ENCODE peak calls at places on chromosomes 5 and 9, in ten cellular contexts. One of them, this sample, is unnamed.

GRCh38 chr9:137762414-137763061 is 115.0 kb upstream of the CACNA1B start:
- DNase-seq in anterior cingulate cortex: no peak
- DNase-seq in activated T-helper 1 cell treated with Interleukin-2 at 50 U/mL for 16 hours: no peak
- DNase-seq in stimulated activated CD8-positive, alpha-beta memory T cell treated with anti-CD3 and anti-CD28 coated beads, Interleukin-15, amount 100 ng/mL, for 24 hours: no peak
- DNase-seq in activated T-cell treated with anti-CD3 and anti-CD28 coated beads for 1 hour: no peak
- DNase-seq in hypothalamus: no peak
- DNase-seq in stimulated activated CD4-positive, alpha-beta T cell treated with anti-CD3 and anti-CD28 coated beads, Interleukin-2, amount 100 ng/mL, for 24 hours: no peak
- DNase-seq in choroid plexus epithelial cell: no peak
- DNase-seq in GM23338: no peak
- DNase-seq in endothelial cell: no peak
- DNase-seq in this sample: no peak

GRCh38 chr9:1978941-1979340 is 36.2 kb upstream of the SMARCA2 start:
- DNase-seq in anterior cingulate cortex: no peak
- DNase-seq in activated T-helper 1 cell treated with Interleukin-2 at 50 U/mL for 16 hours: no peak
- DNase-seq in stimulated activated CD8-positive, alpha-beta memory T cell treated with anti-CD3 and anti-CD28 coated beads, Interleukin-15, amount 100 ng/mL, for 24 hours: no peak
- DNase-seq in activated T-cell treated with anti-CD3 and anti-CD28 coated beads for 1 hour: no peak
- DNase-seq in hypothalamus: no peak
- DNase-seq in stimulated activated CD4-positive, alpha-beta T cell treated with anti-CD3 and anti-CD28 coated beads, Interleukin-2, amount 100 ng/mL, for 24 hours: no peak
- DNase-seq in choroid plexus epithelial cell: peak; percentile 2
- DNase-seq in GM23338: no peak
- DNase-seq in endothelial cell: no peak
- DNase-seq in this sample: peak; percentile 72

GRCh38 chr9:107683566-107683965 is 194.0 kb upstream of the KLF4 start:
- DNase-seq in anterior cingulate cortex: no peak
- DNase-seq in activated T-helper 1 cell treated with Interleukin-2 at 50 U/mL for 16 hours: no peak
- DNase-seq in stimulated activated CD8-positive, alpha-beta memory T cell treated with anti-CD3 and anti-CD28 coated beads, Interleukin-15, amount 100 ng/mL, for 24 hours: no peak
- DNase-seq in activated T-cell treated with anti-CD3 and anti-CD28 coated beads for 1 hour: no peak
- DNase-seq in hypothalamus: no peak
- DNase-seq in stimulated activated CD4-positive, alpha-beta T cell treated with anti-CD3 and anti-CD28 coated beads, Interleukin-2, amount 100 ng/mL, for 24 hours: no peak
- DNase-seq in choroid plexus epithelial cell: no peak
- DNase-seq in GM23338: no peak
- DNase-seq in endothelial cell: peak; percentile 8
- DNase-seq in this sample: no peak

GRCh38 chr5:79237735-79238560 is 2.0 kb downstream of the JMY start:
- DNase-seq in anterior cingulate cortex: no peak
- DNase-seq in activated T-helper 1 cell treated with Interleukin-2 at 50 U/mL for 16 hours: no peak
- DNase-seq in stimulated activated CD8-positive, alpha-beta memory T cell treated with anti-CD3 and anti-CD28 coated beads, Interleukin-15, amount 100 ng/mL, for 24 hours: no peak
- DNase-seq in activated T-cell treated with anti-CD3 and anti-CD28 coated beads for 1 hour: no peak
- DNase-seq in hypothalamus: no peak
- DNase-seq in stimulated activated CD4-positive, alpha-beta T cell treated with anti-CD3 and anti-CD28 coated beads, Interleukin-2, amount 100 ng/mL, for 24 hours: no peak
- DNase-seq in choroid plexus epithelial cell: peak; percentile 12
- DNase-seq in GM23338: no peak
- DNase-seq in endothelial cell: no peak
- DNase-seq in this sample: peak; percentile 31

GRCh38 chr5:74314906-74315305 is 325.6 kb downstream of the ENC1 start:
- DNase-seq in anterior cingulate cortex: no peak
- DNase-seq in activated T-helper 1 cell treated with Interleukin-2 at 50 U/mL for 16 hours: no peak
- DNase-seq in stimulated activated CD8-positive, alpha-beta memory T cell treated with anti-CD3 and anti-CD28 coated beads, Interleukin-15, amount 100 ng/mL, for 24 hours: no peak
- DNase-seq in activated T-cell treated with anti-CD3 and anti-CD28 coated beads for 1 hour: no peak
- DNase-seq in hypothalamus: no peak
- DNase-seq in stimulated activated CD4-positive, alpha-beta T cell treated with anti-CD3 and anti-CD28 coated beads, Interleukin-2, amount 100 ng/mL, for 24 hours: no peak
- DNase-seq in choroid plexus epithelial cell: no peak
- DNase-seq in GM23338: no peak
- DNase-seq in endothelial cell: no peak
- DNase-seq in this sample: no peak

GRCh38 chr5:55551298-55551846 is 16.6 kb upstream of the PLPP1 start:
- DNase-seq in anterior cingulate cortex: no peak
- DNase-seq in activated T-helper 1 cell treated with Interleukin-2 at 50 U/mL for 16 hours: no peak
- DNase-seq in stimulated activated CD8-positive, alpha-beta memory T cell treated with anti-CD3 and anti-CD28 coated beads, Interleukin-15, amount 100 ng/mL, for 24 hours: no peak
- DNase-seq in activated T-cell treated with anti-CD3 and anti-CD28 coated beads for 1 hour: no peak
- DNase-seq in hypothalamus: no peak
- DNase-seq in stimulated activated CD4-positive, alpha-beta T cell treated with anti-CD3 and anti-CD28 coated beads, Interleukin-2, amount 100 ng/mL, for 24 hours: no peak
- DNase-seq in choroid plexus epithelial cell: no peak
- DNase-seq in GM23338: no peak
- DNase-seq in endothelial cell: no peak
- DNase-seq in this sample: no peak

GRCh38 chr9:95127249-95128176 is 190.0 kb downstream of the FANCC start:
- DNase-seq in anterior cingulate cortex: peak; percentile 72
- DNase-seq in activated T-helper 1 cell treated with Interleukin-2 at 50 U/mL for 16 hours: peak; percentile 39
- DNase-seq in stimulated activated CD8-positive, alpha-beta memory T cell treated with anti-CD3 and anti-CD28 coated beads, Interleukin-15, amount 100 ng/mL, for 24 hours: peak; percentile 41
- DNase-seq in activated T-cell treated with anti-CD3 and anti-CD28 coated beads for 1 hour: peak; percentile 58
- DNase-seq in hypothalamus: peak; percentile 78
- DNase-seq in stimulated activated CD4-positive, alpha-beta T cell treated with anti-CD3 and anti-CD28 coated beads, Interleukin-2, amount 100 ng/mL, for 24 hours: peak; percentile 77
- DNase-seq in choroid plexus epithelial cell: peak; percentile 85
- DNase-seq in GM23338: peak; percentile 92
- DNase-seq in endothelial cell: peak; percentile 92
- DNase-seq in this sample: peak; percentile 96

GRCh38 chr9:90393355-90394152 is 249.1 kb downstream of the DIRAS2 start:
- DNase-seq in anterior cingulate cortex: no peak
- DNase-seq in activated T-helper 1 cell treated with Interleukin-2 at 50 U/mL for 16 hours: no peak
- DNase-seq in stimulated activated CD8-positive, alpha-beta memory T cell treated with anti-CD3 and anti-CD28 coated beads, Interleukin-15, amount 100 ng/mL, for 24 hours: no peak
- DNase-seq in activated T-cell treated with anti-CD3 and anti-CD28 coated beads for 1 hour: no peak
- DNase-seq in hypothalamus: no peak
- DNase-seq in stimulated activated CD4-positive, alpha-beta T cell treated with anti-CD3 and anti-CD28 coated beads, Interleukin-2, amount 100 ng/mL, for 24 hours: no peak
- DNase-seq in choroid plexus epithelial cell: no peak
- DNase-seq in GM23338: no peak
- DNase-seq in endothelial cell: no peak
- DNase-seq in this sample: no peak

GRCh38 chr5:152125806-152126205 is 201.2 kb upstream of the GLRA1 start:
- DNase-seq in anterior cingulate cortex: no peak
- DNase-seq in activated T-helper 1 cell treated with Interleukin-2 at 50 U/mL for 16 hours: no peak
- DNase-seq in stimulated activated CD8-positive, alpha-beta memory T cell treated with anti-CD3 and anti-CD28 coated beads, Interleukin-15, amount 100 ng/mL, for 24 hours: no peak
- DNase-seq in activated T-cell treated with anti-CD3 and anti-CD28 coated beads for 1 hour: no peak
- DNase-seq in hypothalamus: no peak
- DNase-seq in stimulated activated CD4-positive, alpha-beta T cell treated with anti-CD3 and anti-CD28 coated beads, Interleukin-2, amount 100 ng/mL, for 24 hours: no peak
- DNase-seq in choroid plexus epithelial cell: no peak
- DNase-seq in GM23338: no peak
- DNase-seq in endothelial cell: no peak
- DNase-seq in this sample: no peak

GRCh38 chr5:72036951-72037350 is 70.3 kb upstream of the MAP1B start:
- DNase-seq in anterior cingulate cortex: no peak
- DNase-seq in activated T-helper 1 cell treated with Interleukin-2 at 50 U/mL for 16 hours: no peak
- DNase-seq in stimulated activated CD8-positive, alpha-beta memory T cell treated with anti-CD3 and anti-CD28 coated beads, Interleukin-15, amount 100 ng/mL, for 24 hours: no peak
- DNase-seq in activated T-cell treated with anti-CD3 and anti-CD28 coated beads for 1 hour: no peak
- DNase-seq in hypothalamus: no peak
- DNase-seq in stimulated activated CD4-positive, alpha-beta T cell treated with anti-CD3 and anti-CD28 coated beads, Interleukin-2, amount 100 ng/mL, for 24 hours: no peak
- DNase-seq in choroid plexus epithelial cell: peak; percentile 9
- DNase-seq in GM23338: peak; percentile 43
- DNase-seq in endothelial cell: peak; percentile 7
- DNase-seq in this sample: peak; percentile 61

GRCh38 chr5:56512314-56512996 is 279.3 kb upstream of the ANKRD55 start:
- DNase-seq in anterior cingulate cortex: no peak
- DNase-seq in activated T-helper 1 cell treated with Interleukin-2 at 50 U/mL for 16 hours: no peak
- DNase-seq in stimulated activated CD8-positive, alpha-beta memory T cell treated with anti-CD3 and anti-CD28 coated beads, Interleukin-15, amount 100 ng/mL, for 24 hours: no peak
- DNase-seq in activated T-cell treated with anti-CD3 and anti-CD28 coated beads for 1 hour: no peak
- DNase-seq in hypothalamus: no peak
- DNase-seq in stimulated activated CD4-positive, alpha-beta T cell treated with anti-CD3 and anti-CD28 coated beads, Interleukin-2, amount 100 ng/mL, for 24 hours: no peak
- DNase-seq in choroid plexus epithelial cell: no peak
- DNase-seq in GM23338: no peak
- DNase-seq in endothelial cell: no peak
- DNase-seq in this sample: no peak

This sample was measured in adipocyte.